ENCODE peak calls at places on chromosomes 12 and 14, in nine cellular contexts. One of them, this sample, is unnamed.

GRCh38 chr14:56797003-56797568 is 13.2 kb downstream of the OTX2 start:
- DNase-seq in colonic mucosa: no peak
- DNase-seq in endothelial cell: no peak
- DNase-seq in esophagus muscularis mucosa: no peak
- DNase-seq in AG09319: no peak
- DNase-seq in tibial artery: no peak
- DNase-seq in psoas muscle: no peak
- DNase-seq in AG04450: no peak
- DNase-seq in AG09309: no peak
- DNase-seq in this sample: no peak

GRCh38 chr12:64736771-64737170 is 22.4 kb downstream of the GNS start:
- DNase-seq in colonic mucosa: no peak
- DNase-seq in endothelial cell: no peak
- DNase-seq in esophagus muscularis mucosa: no peak
- DNase-seq in AG09319: no peak
- DNase-seq in tibial artery: no peak
- DNase-seq in psoas muscle: no peak
- DNase-seq in AG04450: no peak
- DNase-seq in AG09309: no peak
- DNase-seq in this sample: no peak

GRCh38 chr14:23641915-23642588 is 5.9 kb downstream of the DHRS2 start:
- DNase-seq in colonic mucosa: peak
- DNase-seq in endothelial cell: no peak
- DNase-seq in esophagus muscularis mucosa: no peak
- DNase-seq in AG09319: no peak
- DNase-seq in tibial artery: no peak
- DNase-seq in psoas muscle: no peak
- DNase-seq in AG04450: no peak
- DNase-seq in AG09309: no peak
- DNase-seq in this sample: no peak

GRCh38 chr14:75125617-75126016 is 1.2 kb downstream of the NEK9 start:
- DNase-seq in colonic mucosa: no peak
- DNase-seq in endothelial cell: no peak
- DNase-seq in esophagus muscularis mucosa: no peak
- DNase-seq in AG09319: no peak
- DNase-seq in tibial artery: no peak
- DNase-seq in psoas muscle: no peak
- DNase-seq in AG04450: no peak
- DNase-seq in AG09309: peak
- DNase-seq in this sample: no peak

GRCh38 chr12:40552868-40553267 is 139.4 kb upstream of the CNTN1 start:
- DNase-seq in colonic mucosa: no peak
- DNase-seq in endothelial cell: no peak
- DNase-seq in esophagus muscularis mucosa: no peak
- DNase-seq in AG09319: no peak
- DNase-seq in tibial artery: no peak
- DNase-seq in psoas muscle: no peak
- DNase-seq in AG04450: no peak
- DNase-seq in AG09309: no peak
- DNase-seq in this sample: no peak

GRCh38 chr12:94725375-94726168 is 75.2 kb upstream of the TMCC3 start:
- DNase-seq in colonic mucosa: peak
- DNase-seq in endothelial cell: peak
- DNase-seq in esophagus muscularis mucosa: peak
- DNase-seq in AG09319: no peak
- DNase-seq in tibial artery: no peak
- DNase-seq in psoas muscle: no peak
- DNase-seq in AG04450: no peak
- DNase-seq in AG09309: peak
- DNase-seq in this sample: no peak

GRCh38 chr12:91617830-91618229 is 435.2 kb upstream of the DCN start:
- DNase-seq in colonic mucosa: no peak
- DNase-seq in endothelial cell: no peak
- DNase-seq in esophagus muscularis mucosa: no peak
- DNase-seq in AG09319: no peak
- DNase-seq in tibial artery: no peak
- DNase-seq in psoas muscle: no peak
- DNase-seq in AG04450: no peak
- DNase-seq in AG09309: no peak
- DNase-seq in this sample: no peak

GRCh38 chr12:13503094-13503835 is 306.7 kb downstream of the EMP1 start:
- DNase-seq in colonic mucosa: no peak
- DNase-seq in endothelial cell: no peak
- DNase-seq in esophagus muscularis mucosa: no peak
- DNase-seq in AG09319: no peak
- DNase-seq in tibial artery: no peak
- DNase-seq in psoas muscle: no peak
- DNase-seq in AG04450: no peak
- DNase-seq in AG09309: no peak
- DNase-seq in this sample: no peak

GRCh38 chr14:64549805-64550538 is at the start of gene PPP1R36:
- DNase-seq in colonic mucosa: peak
- DNase-seq in endothelial cell: peak
- DNase-seq in esophagus muscularis mucosa: no peak
- DNase-seq in AG09319: no peak
- DNase-seq in tibial artery: no peak
- DNase-seq in psoas muscle: peak
- DNase-seq in AG04450: no peak
- DNase-seq in AG09309: no peak
- DNase-seq in this sample: no peak

GRCh38 chr14:47277703-47278102 is 397.7 kb downstream of the MDGA2 start:
- DNase-seq in colonic mucosa: no peak
- DNase-seq in endothelial cell: no peak
- DNase-seq in esophagus muscularis mucosa: no peak
- DNase-seq in AG09319: no peak
- DNase-seq in tibial artery: no peak
- DNase-seq in psoas muscle: no peak
- DNase-seq in AG04450: no peak
- DNase-seq in AG09309: no peak
- DNase-seq in this sample: no peak

GRCh38 chr14:99270491-99271287 is 1.3 kb downstream of the BCL11B start:
- DNase-seq in colonic mucosa: no peak
- DNase-seq in endothelial cell: peak
- DNase-seq in esophagus muscularis mucosa: no peak
- DNase-seq in AG09319: no peak
- DNase-seq in tibial artery: peak
- DNase-seq in psoas muscle: no peak
- DNase-seq in AG04450: no peak
- DNase-seq in AG09309: no peak
- DNase-seq in this sample: no peak

GRCh38 chr14:37142835-37143499 is 29.4 kb downstream of the SLC25A21 start:
- DNase-seq in colonic mucosa: no peak
- DNase-seq in endothelial cell: no peak
- DNase-seq in esophagus muscularis mucosa: no peak
- DNase-seq in AG09319: peak
- DNase-seq in tibial artery: no peak
- DNase-seq in psoas muscle: no peak
- DNase-seq in AG04450: peak
- DNase-seq in AG09309: no peak
- DNase-seq in this sample: no peak

GRCh38 chr12:104544836-104545235 is 88.1 kb downstream of the CHST11 start:
- DNase-seq in colonic mucosa: no peak
- DNase-seq in endothelial cell: no peak
- DNase-seq in esophagus muscularis mucosa: no peak
- DNase-seq in AG09319: no peak
- DNase-seq in tibial artery: no peak
- DNase-seq in psoas muscle: no peak
- DNase-seq in AG04450: no peak
- DNase-seq in AG09309: no peak
- DNase-seq in this sample: no peak

GRCh38 chr14:28785096-28785952 is 18.7 kb downstream of the FOXG1 start:
- DNase-seq in colonic mucosa: no peak
- DNase-seq in endothelial cell: peak
- DNase-seq in esophagus muscularis mucosa: no peak
- DNase-seq in AG09319: no peak
- DNase-seq in tibial artery: no peak
- DNase-seq in psoas muscle: peak
- DNase-seq in AG04450: no peak
- DNase-seq in AG09309: no peak
- DNase-seq in this sample: no peak

GRCh38 chr12:51392556-51393237 is 1.5 kb upstream of the GALNT6 start:
- DNase-seq in colonic mucosa: no peak
- DNase-seq in endothelial cell: no peak
- DNase-seq in esophagus muscularis mucosa: no peak
- DNase-seq in AG09319: no peak
- DNase-seq in tibial artery: no peak
- DNase-seq in psoas muscle: no peak
- DNase-seq in AG04450: no peak
- DNase-seq in AG09309: no peak
- DNase-seq in this sample: no peak

DNA sequence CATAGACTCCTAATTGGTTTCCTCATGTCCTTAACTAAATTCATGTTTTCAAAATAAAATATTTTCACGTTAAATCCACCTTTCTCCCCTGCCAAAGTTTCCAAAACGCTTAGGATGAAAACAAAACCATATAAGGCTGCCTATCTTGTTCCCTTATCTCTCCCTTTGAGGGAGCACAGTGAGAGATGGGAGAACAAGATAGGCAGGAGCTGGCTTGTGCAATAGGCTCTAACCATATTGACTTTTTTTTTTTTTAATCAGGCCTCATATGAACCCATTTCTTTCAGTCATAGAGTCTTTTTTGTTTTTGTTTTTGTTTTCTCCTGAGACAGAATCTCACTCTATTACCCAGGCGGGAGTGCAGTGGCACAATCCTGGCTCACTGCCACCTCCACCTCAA is 184.9 kb downstream of the NRXN3 start:
- DNase-seq in colonic mucosa: no peak
- DNase-seq in endothelial cell: no peak
- DNase-seq in esophagus muscularis mucosa: no peak
- DNase-seq in AG09319: no peak
- DNase-seq in tibial artery: no peak
- DNase-seq in psoas muscle: no peak
- DNase-seq in AG04450: no peak
- DNase-seq in AG09309: no peak
- DNase-seq in this sample: no peak
- TF ChIP-seq CTCF in colonic mucosa: no peak
- TF ChIP-seq CTCF in endothelial cell: no peak
- TF ChIP-seq CTCF in esophagus muscularis mucosa: no peak
- TF ChIP-seq CTCF in AG09319: no peak
- TF ChIP-seq CTCF in tibial artery: no peak
- TF ChIP-seq CTCF in psoas muscle: no peak
- TF ChIP-seq CTCF in AG04450: no peak
- TF ChIP-seq CTCF in AG09309: no peak
- TF ChIP-seq CTCF in this sample: no peak

DNA sequence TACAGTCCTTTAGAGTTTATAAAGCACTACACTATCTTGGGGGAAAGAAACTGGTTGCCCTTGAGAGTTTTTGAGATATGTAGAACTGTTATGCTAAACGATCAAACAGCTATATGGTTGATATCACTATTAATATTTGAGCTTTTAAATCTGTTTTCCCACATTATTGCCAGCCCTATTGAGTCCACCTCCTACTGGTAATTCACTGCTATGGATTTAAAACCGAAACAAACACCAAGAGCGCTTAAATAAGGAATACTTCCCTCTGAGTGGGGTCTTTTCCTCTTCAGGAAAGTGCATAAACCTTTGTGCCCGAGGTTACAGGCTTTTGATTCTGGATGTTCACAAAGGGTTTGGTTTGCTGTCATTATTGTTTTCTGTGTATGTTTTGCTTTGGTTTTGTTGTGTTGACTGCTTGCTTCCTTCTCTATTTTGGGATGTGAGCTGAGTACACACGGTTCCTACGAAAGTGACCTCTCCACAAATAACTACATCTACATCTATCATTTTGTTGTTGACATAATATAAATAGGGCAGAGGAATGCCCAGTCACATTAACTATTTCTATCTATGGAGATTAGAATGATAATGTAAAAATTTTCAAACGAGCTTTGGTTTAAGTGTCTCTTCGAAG is 44.8 kb downstream of the LGR5 start:
- DNase-seq in colonic mucosa: no peak
- DNase-seq in endothelial cell: no peak
- DNase-seq in esophagus muscularis mucosa: no peak
- DNase-seq in AG09319: no peak
- DNase-seq in tibial artery: no peak
- DNase-seq in psoas muscle: no peak
- DNase-seq in AG04450: no peak
- DNase-seq in AG09309: no peak
- DNase-seq in this sample: no peak
- TF ChIP-seq CTCF in colonic mucosa: no peak
- TF ChIP-seq CTCF in endothelial cell: no peak
- TF ChIP-seq CTCF in esophagus muscularis mucosa: no peak
- TF ChIP-seq CTCF in AG09319: no peak
- TF ChIP-seq CTCF in tibial artery: no peak
- TF ChIP-seq CTCF in psoas muscle: peak
- TF ChIP-seq CTCF in AG04450: no peak
- TF ChIP-seq CTCF in AG09309: no peak
- TF ChIP-seq CTCF in this sample: no peak

GRCh38 chr12:120358412-120359158 is 10.4 kb downstream of the MSI1 start:
- DNase-seq in colonic mucosa: no peak
- DNase-seq in endothelial cell: no peak
- DNase-seq in esophagus muscularis mucosa: no peak
- DNase-seq in AG09319: no peak
- DNase-seq in tibial artery: peak
- DNase-seq in psoas muscle: no peak
- DNase-seq in AG04450: no peak
- DNase-seq in AG09309: no peak
- DNase-seq in this sample: no peak
- TF ChIP-seq CTCF in colonic mucosa: no peak
- TF ChIP-seq CTCF in endothelial cell: no peak
- TF ChIP-seq CTCF in esophagus muscularis mucosa: no peak
- TF ChIP-seq CTCF in AG09319: no peak
- TF ChIP-seq CTCF in tibial artery: no peak
- TF ChIP-seq CTCF in psoas muscle: no peak
- TF ChIP-seq CTCF in AG04450: no peak
- TF ChIP-seq CTCF in AG09309: no peak
- TF ChIP-seq CTCF in this sample: no peak

GRCh38 chr12:6606331-6607131 is 648 bp downstream of the CHD4 start:
- DNase-seq in colonic mucosa: peak
- DNase-seq in endothelial cell: peak
- DNase-seq in esophagus muscularis mucosa: no peak
- DNase-seq in AG09319: no peak
- DNase-seq in tibial artery: peak
- DNase-seq in psoas muscle: peak
- DNase-seq in AG04450: no peak
- DNase-seq in AG09309: no peak
- DNase-seq in this sample: peak

GRCh38 chr12:6607751-6608591 is 792 bp upstream of the CHD4 start:
- DNase-seq in colonic mucosa: peak
- DNase-seq in endothelial cell: no peak
- DNase-seq in esophagus muscularis mucosa: no peak
- DNase-seq in AG09319: no peak
- DNase-seq in tibial artery: peak
- DNase-seq in psoas muscle: no peak
- DNase-seq in AG04450: no peak
- DNase-seq in AG09309: no peak
- DNase-seq in this sample: no peak

GRCh38 chr12:6604254-6605029 is 2.7 kb downstream of the CHD4 start:
- DNase-seq in colonic mucosa: peak
- DNase-seq in endothelial cell: no peak
- DNase-seq in esophagus muscularis mucosa: no peak
- DNase-seq in AG09319: no peak
- DNase-seq in tibial artery: no peak
- DNase-seq in psoas muscle: no peak
- DNase-seq in AG04450: no peak
- DNase-seq in AG09309: no peak
- DNase-seq in this sample: no peak

GRCh38 chr12:6603095-6603567 is 4.0 kb downstream of the CHD4 start:
- DNase-seq in colonic mucosa: peak
- DNase-seq in endothelial cell: no peak
- DNase-seq in esophagus muscularis mucosa: no peak
- DNase-seq in AG09319: no peak
- DNase-seq in tibial artery: peak
- DNase-seq in psoas muscle: peak
- DNase-seq in AG04450: no peak
- DNase-seq in AG09309: no peak
- DNase-seq in this sample: no peak

GRCh38 chr12:6605425-6606330 is 1.5 kb downstream of the CHD4 start:
- DNase-seq in colonic mucosa: peak
- DNase-seq in endothelial cell: peak
- DNase-seq in esophagus muscularis mucosa: no peak
- DNase-seq in AG09319: no peak
- DNase-seq in tibial artery: peak
- DNase-seq in psoas muscle: peak
- DNase-seq in AG04450: no peak
- DNase-seq in AG09309: no peak
- DNase-seq in this sample: no peak
- TF ChIP-seq CTCF in colonic mucosa: no peak
- TF ChIP-seq CTCF in endothelial cell: no peak
- TF ChIP-seq CTCF in esophagus muscularis mucosa: no peak
- TF ChIP-seq CTCF in AG09319: no peak
- TF ChIP-seq CTCF in tibial artery: no peak
- TF ChIP-seq CTCF in psoas muscle: no peak
- TF ChIP-seq CTCF in AG04450: no peak
- TF ChIP-seq CTCF in AG09309: no peak
- TF ChIP-seq CTCF in this sample: no peak